ENCODE peak calls at places on chromosomes 2 and 18, in six cellular contexts. One of them, this sample, is unnamed.

GRCh38 chr2:64134813-64135212 is 9.4 kb downstream of the PELI1 start:
- ATAC-seq in heart right ventricle: no peak
- ATAC-seq in aorta: no peak
- ATAC-seq in mucosa of descending colon: no peak
- ATAC-seq in A549: no peak
- ATAC-seq in right lobe of liver: no peak
- ATAC-seq in this sample: no peak

GRCh38 chr18:34709104-34709503 is 994 bp upstream of the DTNA start:
- ATAC-seq in heart right ventricle: no peak
- ATAC-seq in aorta: peak; percentile 51
- ATAC-seq in mucosa of descending colon: peak; percentile 52
- ATAC-seq in A549: peak; percentile 57
- ATAC-seq in right lobe of liver: no peak
- ATAC-seq in this sample: peak; percentile 86

GRCh38 chr2:40285391-40285790 is 166.5 kb downstream of the SLC8A1 start:
- ATAC-seq in heart right ventricle: no peak
- ATAC-seq in aorta: no peak
- ATAC-seq in mucosa of descending colon: no peak
- ATAC-seq in A549: no peak
- ATAC-seq in right lobe of liver: no peak
- ATAC-seq in this sample: no peak

GRCh38 chr18:75244914-75245313 is 34.3 kb downstream of the TSHZ1 start:
- ATAC-seq in heart right ventricle: no peak
- ATAC-seq in aorta: no peak
- ATAC-seq in mucosa of descending colon: no peak
- ATAC-seq in A549: no peak
- ATAC-seq in right lobe of liver: no peak
- ATAC-seq in this sample: no peak

GRCh38 chr2:86020984-86021383 is 84.7 kb downstream of the POLR1A start:
- ATAC-seq in heart right ventricle: peak; percentile 52
- ATAC-seq in aorta: peak; percentile 86
- ATAC-seq in mucosa of descending colon: no peak
- ATAC-seq in A549: peak; percentile 8
- ATAC-seq in right lobe of liver: no peak
- ATAC-seq in this sample: peak; percentile 63

GRCh38 chr2:23280401-23280800 is 104.6 kb upstream of the KLHL29 start:
- ATAC-seq in heart right ventricle: no peak
- ATAC-seq in aorta: no peak
- ATAC-seq in mucosa of descending colon: no peak
- ATAC-seq in A549: no peak
- ATAC-seq in right lobe of liver: no peak
- ATAC-seq in this sample: no peak

GRCh38 chr18:9239708-9240107 is 94.9 kb upstream of the TWSG1 start:
- ATAC-seq in heart right ventricle: no peak
- ATAC-seq in aorta: no peak
- ATAC-seq in mucosa of descending colon: no peak
- ATAC-seq in A549: no peak
- ATAC-seq in right lobe of liver: no peak
- ATAC-seq in this sample: no peak

GRCh38 chr2:72293620-72294019 is 146.0 kb upstream of the CYP26B1 start:
- ATAC-seq in heart right ventricle: no peak
- ATAC-seq in aorta: no peak
- ATAC-seq in mucosa of descending colon: no peak
- ATAC-seq in A549: peak; percentile 64
- ATAC-seq in right lobe of liver: no peak
- ATAC-seq in this sample: no peak

GRCh38 chr2:28713582-28714292 is 37.9 kb upstream of the PPP1CB start:
- ATAC-seq in heart right ventricle: no peak
- ATAC-seq in aorta: no peak
- ATAC-seq in mucosa of descending colon: no peak
- ATAC-seq in A549: no peak
- ATAC-seq in right lobe of liver: no peak
- ATAC-seq in this sample: no peak

GRCh38 chr2:10834300-10834699 is 21.7 kb upstream of the PDIA6 start:
- ATAC-seq in heart right ventricle: no peak
- ATAC-seq in aorta: no peak
- ATAC-seq in mucosa of descending colon: no peak
- ATAC-seq in A549: no peak
- ATAC-seq in right lobe of liver: no peak
- ATAC-seq in this sample: no peak

GRCh38 chr18:26488417-26489009 is 59.8 kb downstream of the KCTD1 start:
- ATAC-seq in heart right ventricle: no peak
- ATAC-seq in aorta: no peak
- ATAC-seq in mucosa of descending colon: no peak
- ATAC-seq in A549: no peak
- ATAC-seq in right lobe of liver: no peak
- ATAC-seq in this sample: no peak

GRCh38 chr2:196758474-196759377 is 40.8 kb downstream of the GTF3C3 start:
- ATAC-seq in heart right ventricle: peak; percentile 81
- ATAC-seq in aorta: no peak
- ATAC-seq in mucosa of descending colon: no peak
- ATAC-seq in A549: peak; percentile 64
- ATAC-seq in right lobe of liver: peak; percentile 58
- ATAC-seq in this sample: no peak

GRCh38 chr2:238458641-238459040 is 31.9 kb downstream of the ASB1 start:
- ATAC-seq in heart right ventricle: peak; percentile 26
- ATAC-seq in aorta: peak; percentile 39
- ATAC-seq in mucosa of descending colon: no peak
- ATAC-seq in A549: no peak
- ATAC-seq in right lobe of liver: no peak
- ATAC-seq in this sample: peak; percentile 11

GRCh38 chr2:107136749-107137148 is 250.8 kb upstream of the ST6GAL2 start:
- ATAC-seq in heart right ventricle: no peak
- ATAC-seq in aorta: no peak
- ATAC-seq in mucosa of descending colon: no peak
- ATAC-seq in A549: no peak
- ATAC-seq in right lobe of liver: no peak
- ATAC-seq in this sample: no peak

GRCh38 chr2:26017464-26018183 is 16.3 kb upstream of the RAB10 start:
- ATAC-seq in heart right ventricle: no peak
- ATAC-seq in aorta: no peak
- ATAC-seq in mucosa of descending colon: no peak
- ATAC-seq in A549: peak; percentile 68
- ATAC-seq in right lobe of liver: no peak
- ATAC-seq in this sample: no peak

GRCh38 chr18:31835528-31836138 is 75.0 kb upstream of the SLC25A52 start:
- ATAC-seq in heart right ventricle: no peak
- ATAC-seq in aorta: no peak
- ATAC-seq in mucosa of descending colon: no peak
- ATAC-seq in A549: no peak
- ATAC-seq in right lobe of liver: no peak
- ATAC-seq in this sample: no peak

GRCh38 chr2:215504547-215504946 is 68.7 kb upstream of the FN1 start:
- ATAC-seq in heart right ventricle: no peak
- ATAC-seq in aorta: no peak
- ATAC-seq in mucosa of descending colon: no peak
- ATAC-seq in A549: no peak
- ATAC-seq in right lobe of liver: no peak
- ATAC-seq in this sample: no peak

GRCh38 chr2:145601306-145601925 is 1081.5 kb upstream of the ZEB2 start:
- ATAC-seq in heart right ventricle: no peak
- ATAC-seq in aorta: no peak
- ATAC-seq in mucosa of descending colon: no peak
- ATAC-seq in A549: no peak
- ATAC-seq in right lobe of liver: no peak
- ATAC-seq in this sample: no peak

GRCh38 chr2:195561205-195562032 is 95.6 kb upstream of the SLC39A10 start:
- ATAC-seq in heart right ventricle: no peak
- ATAC-seq in aorta: no peak
- ATAC-seq in mucosa of descending colon: peak; percentile 42
- ATAC-seq in A549: peak; percentile 76
- ATAC-seq in right lobe of liver: no peak
- ATAC-seq in this sample: no peak

GRCh38 chr2:137223722-137224121 is 458.4 kb downstream of the THSD7B start:
- ATAC-seq in heart right ventricle: no peak
- ATAC-seq in aorta: no peak
- ATAC-seq in mucosa of descending colon: no peak
- ATAC-seq in A549: no peak
- ATAC-seq in right lobe of liver: no peak
- ATAC-seq in this sample: no peak

GRCh38 chr2:176079851-176080539 is 3.8 kb downstream of the EVX2 start:
- ATAC-seq in heart right ventricle: peak; percentile 74
- ATAC-seq in aorta: no peak
- ATAC-seq in mucosa of descending colon: peak; percentile 76
- ATAC-seq in A549: peak; percentile 97
- ATAC-seq in right lobe of liver: peak; percentile 57
- ATAC-seq in this sample: peak; percentile 38

GRCh38 chr2:151423760-151424159 is 14.1 kb downstream of the RIF1 start:
- ATAC-seq in heart right ventricle: no peak
- ATAC-seq in aorta: no peak
- ATAC-seq in mucosa of descending colon: peak; percentile 60
- ATAC-seq in A549: peak; percentile 42
- ATAC-seq in right lobe of liver: no peak
- ATAC-seq in this sample: no peak

DNA sequence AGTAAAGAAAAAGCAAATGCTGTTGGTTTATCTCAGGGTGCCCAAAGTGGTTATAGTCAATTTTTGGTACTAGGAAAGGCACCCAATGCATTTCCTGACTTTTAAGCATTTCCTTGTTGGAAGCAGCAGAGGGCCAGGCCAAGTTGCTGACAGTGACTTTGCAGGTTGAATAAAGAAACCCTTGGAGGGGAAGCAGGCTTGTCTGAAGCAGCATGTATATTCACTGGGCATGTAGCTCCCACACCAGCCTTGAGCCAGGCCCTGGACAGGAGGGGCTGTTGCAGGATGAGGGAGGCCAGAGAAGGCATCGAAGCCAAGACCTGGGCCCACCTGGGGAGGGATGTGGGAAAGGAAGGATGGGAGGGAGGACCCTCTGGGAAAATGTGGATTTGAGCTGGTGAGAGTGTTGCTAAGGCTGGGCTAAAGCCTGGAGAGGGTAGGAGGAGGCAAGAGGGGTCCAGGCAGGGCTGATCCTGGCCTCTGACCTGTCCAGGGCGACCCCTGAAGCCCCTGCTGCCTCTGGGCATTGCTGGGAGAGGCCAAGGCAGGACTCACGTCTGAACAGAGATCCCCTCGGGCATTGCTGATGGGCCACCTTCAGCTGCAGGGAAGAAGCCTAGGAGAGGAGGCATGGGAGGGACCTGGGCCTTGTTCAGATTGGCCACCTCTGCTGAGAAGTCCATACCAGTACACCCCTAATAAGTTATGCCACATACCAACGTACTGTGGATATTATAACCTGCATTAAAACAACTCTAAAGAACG is 79.6 kb downstream of the STPG4 start:
- ATAC-seq in heart right ventricle: no peak
- ATAC-seq in aorta: no peak
- ATAC-seq in mucosa of descending colon: no peak
- ATAC-seq in A549: no peak
- ATAC-seq in right lobe of liver: no peak
- ATAC-seq in this sample: no peak
- H3K4me1 ChIP-seq in heart right ventricle: peaks cover 91% of the 10 kb centered on the region
- H3K4me1 ChIP-seq in aorta: peaks cover 6% of the 10 kb centered on the region
- H3K4me1 ChIP-seq in mucosa of descending colon: peaks cover 40% of the 10 kb centered on the region
- H3K4me1 ChIP-seq in A549: peaks cover 81% of the 10 kb centered on the region
- H3K4me1 ChIP-seq in right lobe of liver: no peaks in the 10 kb centered on the region
- H3K4me1 ChIP-seq in this sample: peaks cover 86% of the 10 kb centered on the region

GRCh38 chr2:219059725-219060682 is 717 bp downstream of the IHH start:
- ATAC-seq in heart right ventricle: no peak
- ATAC-seq in aorta: no peak
- ATAC-seq in mucosa of descending colon: peak; percentile 9
- ATAC-seq in A549: peak; percentile 33
- ATAC-seq in right lobe of liver: peak; percentile 6
- ATAC-seq in this sample: no peak
- H3K4me3 ChIP-seq in heart right ventricle: peak overlapping the region; percentile 5
- H3K4me3 ChIP-seq in aorta: no peak overlapping the region
- H3K4me3 ChIP-seq in mucosa of descending colon: peak overlapping the region; percentile 58
- H3K4me3 ChIP-seq in A549: peak overlapping the region; percentile 53
- H3K4me3 ChIP-seq in right lobe of liver: peak overlapping the region; percentile 37
- H3K4me3 ChIP-seq in this sample: peak overlapping the region; percentile 39

GRCh38 chr2:191680639-191681038 is 2.7 kb downstream of the NABP1 start:
- ATAC-seq in heart right ventricle: no peak
- ATAC-seq in aorta: no peak
- ATAC-seq in mucosa of descending colon: no peak
- ATAC-seq in A549: no peak
- ATAC-seq in right lobe of liver: no peak
- ATAC-seq in this sample: no peak
- H3K4me1 ChIP-seq in heart right ventricle: peaks cover 72% of the 10 kb centered on the region
- H3K4me1 ChIP-seq in aorta: no peaks in the 10 kb centered on the region
- H3K4me1 ChIP-seq in mucosa of descending colon: peaks cover 8% of the 10 kb centered on the region
- H3K4me1 ChIP-seq in A549: peaks cover 44% of the 10 kb centered on the region
- H3K4me1 ChIP-seq in right lobe of liver: no peaks in the 10 kb centered on the region
- H3K4me1 ChIP-seq in this sample: peaks cover 33% of the 10 kb centered on the region

GRCh38 chr2:136216073-136216472 is 98.1 kb upstream of the CXCR4 start:
- ATAC-seq in heart right ventricle: no peak
- ATAC-seq in aorta: no peak
- ATAC-seq in mucosa of descending colon: no peak
- ATAC-seq in A549: no peak
- ATAC-seq in right lobe of liver: no peak
- ATAC-seq in this sample: no peak
- H3K4me3 ChIP-seq in heart right ventricle: no peak overlapping the region
- H3K4me3 ChIP-seq in aorta: no peak overlapping the region
- H3K4me3 ChIP-seq in mucosa of descending colon: no peak overlapping the region
- H3K4me3 ChIP-seq in A549: no peak overlapping the region
- H3K4me3 ChIP-seq in right lobe of liver: no peak overlapping the region
- H3K4me3 ChIP-seq in this sample: no peak overlapping the region

GRCh38 chr2:207767461-207768167 is 2.1 kb downstream of the FZD5 start:
- ATAC-seq in heart right ventricle: no peak
- ATAC-seq in aorta: no peak
- ATAC-seq in mucosa of descending colon: peak; percentile 37
- ATAC-seq in A549: peak; percentile 66
- ATAC-seq in right lobe of liver: peak; percentile 30
- ATAC-seq in this sample: no peak
- H3K4me1 ChIP-seq in heart right ventricle: peaks cover 67% of the 10 kb centered on the region
- H3K4me1 ChIP-seq in aorta: no peaks in the 10 kb centered on the region
- H3K4me1 ChIP-seq in mucosa of descending colon: peaks cover 32% of the 10 kb centered on the region
- H3K4me1 ChIP-seq in A549: peaks cover 47% of the 10 kb centered on the region
- H3K4me1 ChIP-seq in right lobe of liver: no peaks in the 10 kb centered on the region
- H3K4me1 ChIP-seq in this sample: peaks cover 12% of the 10 kb centered on the region

GRCh38 chr2:234724850-234725249 is 227.0 kb upstream of the SH3BP4 start:
- ATAC-seq in heart right ventricle: no peak
- ATAC-seq in aorta: no peak
- ATAC-seq in mucosa of descending colon: peak; percentile 79
- ATAC-seq in A549: no peak
- ATAC-seq in right lobe of liver: no peak
- ATAC-seq in this sample: no peak
- H3K4me3 ChIP-seq in heart right ventricle: no peak overlapping the region
- H3K4me3 ChIP-seq in aorta: no peak overlapping the region
- H3K4me3 ChIP-seq in mucosa of descending colon: no peak overlapping the region
- H3K4me3 ChIP-seq in A549: no peak overlapping the region
- H3K4me3 ChIP-seq in right lobe of liver: no peak overlapping the region
- H3K4me3 ChIP-seq in this sample: no peak overlapping the region

GRCh38 chr2:36579297-36579664 is 18.7 kb downstream of the FEZ2 start:
- ATAC-seq in heart right ventricle: no peak
- ATAC-seq in aorta: no peak
- ATAC-seq in mucosa of descending colon: peak; percentile 15
- ATAC-seq in A549: peak; percentile 51
- ATAC-seq in right lobe of liver: no peak
- ATAC-seq in this sample: no peak
- H3K4me1 ChIP-seq in heart right ventricle: peaks cover 5% of the 10 kb centered on the region
- H3K4me1 ChIP-seq in aorta: no peaks in the 10 kb centered on the region
- H3K4me1 ChIP-seq in mucosa of descending colon: peaks cover 8% of the 10 kb centered on the region
- H3K4me1 ChIP-seq in A549: peaks cover 34% of the 10 kb centered on the region
- H3K4me1 ChIP-seq in right lobe of liver: no peaks in the 10 kb centered on the region
- H3K4me1 ChIP-seq in this sample: no peaks in the 10 kb centered on the region

DNA sequence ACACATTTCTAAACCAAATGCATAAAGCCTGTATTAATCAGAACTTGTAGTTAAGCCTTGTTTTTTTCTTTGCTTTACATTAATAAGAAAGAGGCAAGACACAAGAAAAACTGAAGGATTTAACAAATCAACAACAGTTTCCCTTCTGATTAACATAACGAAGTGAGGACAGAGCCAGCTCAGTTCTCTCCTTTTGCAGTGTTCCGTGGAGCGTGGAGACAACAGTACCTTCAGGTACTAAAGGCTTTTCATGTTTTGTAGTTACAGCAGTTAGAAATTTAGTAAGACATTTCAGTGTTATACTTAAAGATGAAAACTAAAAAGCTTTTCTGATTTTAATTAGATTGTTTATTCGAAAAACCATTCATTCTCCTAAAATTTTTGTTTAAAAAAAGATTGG is 115.2 kb downstream of the FMNL2 start:
- ATAC-seq in heart right ventricle: no peak
- ATAC-seq in aorta: no peak
- ATAC-seq in mucosa of descending colon: no peak
- ATAC-seq in A549: no peak
- ATAC-seq in right lobe of liver: no peak
- ATAC-seq in this sample: no peak
- H3K4me3 ChIP-seq in heart right ventricle: no peak overlapping the region
- H3K4me3 ChIP-seq in aorta: no peak overlapping the region
- H3K4me3 ChIP-seq in mucosa of descending colon: no peak overlapping the region
- H3K4me3 ChIP-seq in A549: no peak overlapping the region
- H3K4me3 ChIP-seq in right lobe of liver: no peak overlapping the region
- H3K4me3 ChIP-seq in this sample: no peak overlapping the region